ENCODE peak calls at places on chromosomes 16 and 17, in six cellular contexts. N, V, L, I, C and O are unnamed samples.

GRCh38 chr16:80526418-80527061 is 14.3 kb upstream of the DYNLRB2 start:
- DNase-seq in N (peak; percentile 60), V (peak; percentile 56), L (no peak), I (peak; percentile 71), C (no peak), O (peak; percentile 38)

GRCh38 chr17:15649861-15650391 is 30.4 kb upstream of the FBXW10B start:
- DNase-seq in N (no peak), V (no peak), L (no peak), I (peak; percentile 1), C (no peak), O (peak; percentile 91)

GRCh38 chr17:29659155-29659554 is 36.4 kb upstream of the CORO6 start:
- DNase-seq in N (no peak), V (no peak), L (no peak), I (no peak), C (no peak), O (no peak)

GRCh38 chr17:410674-411401 is 58.2 kb upstream of the RPH3AL start:
- DNase-seq in N (no peak), V (no peak), L (no peak), I (peak; percentile 28), C (no peak), O (no peak)

GRCh38 chr16:8859913-8860881 is 8.6 kb downstream of the CARHSP1 start:
- DNase-seq in N (peak; percentile 96), V (no peak), L (no peak), I (no peak), C (no peak), O (no peak)

GRCh38 chr17:32903774-32904673 is 23.9 kb upstream of the TMEM98 start:
- DNase-seq in N (no peak), V (no peak), L (no peak), I (no peak), C (no peak), O (no peak)

GRCh38 chr16:77723108-77723514 is 797 bp downstream of the NUDT7 start:
- DNase-seq in N (no peak), V (no peak), L (no peak), I (peak; percentile 24), C (no peak), O (no peak)

GRCh38 chr17:77467513-77467912 is 326.7 kb downstream of the SEC14L1 start:
- DNase-seq in N (no peak), V (no peak), L (no peak), I (no peak), C (no peak), O (no peak)

GRCh38 chr17:16199093-16199492 is 16.2 kb downstream of the NCOR1 start:
- DNase-seq in N (no peak), V (no peak), L (no peak), I (no peak), C (no peak), O (no peak)

GRCh38 chr16:50841081-50841886 is 99.4 kb downstream of the CYLD start:
- DNase-seq in N (no peak), V (peak; percentile 32), L (no peak), I (peak; percentile 78), C (no peak), O (no peak)

GRCh38 chr17:7515912-7516610 is 31.9 kb downstream of the POLR2A start:
- DNase-seq in N (peak; percentile 20), V (no peak), L (no peak), I (no peak), C (no peak), O (no peak)

GRCh38 chr17:66307257-66307656 is 4.8 kb downstream of the PRKCA start:
- DNase-seq in N (no peak), V (no peak), L (no peak), I (no peak), C (no peak), O (no peak)

GRCh38 chr17:68697850-68698313 is 96.7 kb upstream of the FAM20A start:
- DNase-seq in N (peak; percentile 14), V (no peak), L (no peak), I (no peak), C (no peak), O (no peak)

GRCh38 chr17:78127888-78128615 is 503 bp downstream of the TMC6 start:
- DNase-seq in N (peak; percentile 45), V (no peak), L (no peak), I (peak; percentile 79), C (no peak), O (no peak)

GRCh38 chr17:39626171-39626670 is 531 bp upstream of the PPP1R1B start:
- DNase-seq in N (no peak), V (no peak), L (no peak), I (peak; percentile 50), C (no peak), O (no peak)

GRCh38 chr16:88656291-88656980 is 5.6 kb upstream of the CYBA start:
- DNase-seq in N (no peak), V (no peak), L (no peak), I (no peak), C (no peak), O (no peak)

GRCh38 chr16:49365711-49366509 is 7.7 kb upstream of the C16orf78 start:
- DNase-seq in N (no peak), V (no peak), L (peak; percentile 67), I (no peak), C (no peak), O (no peak)

GRCh38 chr17:53006006-53006405 is 816.7 kb upstream of the KIF2B start:
- DNase-seq in N (no peak), V (no peak), L (no peak), I (no peak), C (no peak), O (no peak)

GRCh38 chr17:58275417-58275816 is 5.3 kb downstream of the MPO start:
- DNase-seq in N (no peak), V (no peak), L (no peak), I (no peak), C (no peak), O (no peak)

GRCh38 chr17:82862191-82862590 is 22.4 kb upstream of the ZNF750 start:
- DNase-seq in N (no peak), V (no peak), L (no peak), I (no peak), C (no peak), O (no peak)

GRCh38 chr17:10920511-10920910 is 82.6 kb upstream of the PIRT start:
- DNase-seq in N (no peak), V (no peak), L (no peak), I (no peak), C (no peak), O (no peak)

GRCh38 chr17:47423406-47424295 is 99.9 kb downstream of the EFCAB13 start:
- DNase-seq in N (no peak), V (peak; percentile 1), L (no peak), I (no peak), C (peak; percentile 5), O (no peak)

GRCh38 chr17:51258756-51259573 is 884 bp downstream of the MBTD1 start:
- DNase-seq in N (peak; percentile 39), V (no peak), L (no peak), I (peak; percentile 41), C (no peak), O (no peak)

GRCh38 chr16:83942815-83943515 is 10.1 kb upstream of the OSGIN1 start:
- DNase-seq in N (peak; percentile 98), V (no peak), L (no peak), I (no peak), C (no peak), O (no peak)

GRCh38 chr16:19228057-19228456 is 57.5 kb upstream of the CLEC19A start:
- DNase-seq in N (no peak), V (no peak), L (no peak), I (no peak), C (no peak), O (no peak)

GRCh38 chr17:8837438-8838075 is 29.9 kb downstream of the PIK3R6 start:
- DNase-seq in N (no peak), V (no peak), L (no peak), I (no peak), C (no peak), O (no peak)

GRCh38 chr16:27839419-27839818 is 224.1 kb downstream of the GSG1L start:
- DNase-seq in N (no peak), V (no peak), L (no peak), I (peak; percentile 41), C (no peak), O (no peak)

GRCh38 chr17:71188811-71189492 is 931.9 kb upstream of the SOX9 start:
- DNase-seq in N (no peak), V (no peak), L (no peak), I (no peak), C (no peak), O (peak; percentile 16)

GRCh38 chr17:49515196-49515770 is 20.2 kb downstream of the NGFR start:
- DNase-seq in N (peak; percentile 79), V (peak; percentile 69), L (peak; percentile 55), I (peak; percentile 78), C (no peak), O (peak; percentile 36)

GRCh38 chr16:84547539-84548058 is 43.1 kb upstream of the MEAK7 start:
- DNase-seq in N (peak; percentile 37), V (no peak), L (no peak), I (no peak), C (no peak), O (no peak)

GRCh38 chr17:2484876-2485275 is 26.8 kb downstream of the METTL16 start:
- DNase-seq in N (no peak), V (no peak), L (no peak), I (no peak), C (no peak), O (no peak)

GRCh38 chr16:56270828-56271227 is 79.5 kb downstream of the GNAO1 start:
- DNase-seq in N (no peak), V (no peak), L (no peak), I (no peak), C (no peak), O (no peak)

GRCh38 chr16:84484579-84485254 is 19.7 kb downstream of the MEAK7 start:
- DNase-seq in N (peak; percentile 62), V (peak; percentile 57), L (no peak), I (peak; percentile 72), C (no peak), O (peak; percentile 41)

GRCh38 chr17:62791235-62792121 is 16.6 kb downstream of the MARCHF10 start:
- DNase-seq in N (no peak), V (no peak), L (no peak), I (no peak), C (no peak), O (no peak)

GRCh38 chr17:82752371-82753200 is 721 bp downstream of the TBCD start:
- DNase-seq in N (no peak), V (no peak), L (no peak), I (peak; percentile 70), C (no peak), O (no peak)

GRCh38 chr17:73091410-73091769 is 1.1 kb downstream of the SLC39A11 start:
- DNase-seq in N (no peak), V (no peak), L (no peak), I (no peak), C (no peak), O (no peak)
- TF ChIP-seq ZNF274 in N (no peak), V (no peak), L (no peak), I (no peak), C (no peak), O (no peak)

GRCh38 chr16:12067714-12068401 is 91.3 kb downstream of the SNX29 start:
- DNase-seq in N (peak; percentile 84), V (peak; percentile 66), L (no peak), I (peak; percentile 71), C (peak; percentile 25), O (peak; percentile 65)
- TF ChIP-seq ZNF274 in N (no peak), V (no peak), L (no peak), I (no peak), C (no peak), O (no peak)

GRCh38 chr17:38584350-38584925 is 21.3 kb downstream of the SRCIN1 start:
- DNase-seq in N (peak; percentile 41), V (no peak), L (no peak), I (peak; percentile 85), C (no peak), O (no peak)
- TF ChIP-seq ZNF274 in N (peak; percentile 32), V (no peak), L (no peak), I (no peak), C (no peak), O (no peak)

GRCh38 chr17:80055597-80055996 is 19.2 kb downstream of the CCDC40 start:
- DNase-seq in N (no peak), V (no peak), L (no peak), I (no peak), C (no peak), O (no peak)
- TF ChIP-seq ZNF274 in N (no peak), V (no peak), L (no peak), I (no peak), C (no peak), O (no peak)